ENCODE peak calls at places on chromosomes 5 and 9, in nine cellular contexts. I is K562, G is GM23338, N is Panc1, U is HCT116, T is SK-N-SH, O is A549, E is HepG2, J is GM12878. Z is an unnamed sample.

GRCh38 chr5:171667341-171668096 is 118.1 kb upstream of the SMIM23 start:
- DNase-seq in I (no peak), G (peak), N (no peak), U (no peak), T (peak), O (no peak), E (no peak), J (no peak), Z (no peak)

GRCh38 chr9:78745996-78746395 is 449.1 kb downstream of the PSAT1 start:
- DNase-seq in I (no peak), G (no peak), N (no peak), U (no peak), T (no peak), O (no peak), E (no peak), J (no peak), Z (no peak)

GRCh38 chr5:140145818-140146522 is 20.2 kb downstream of the IGIP start:
- DNase-seq in I (peak), G (peak), N (no peak), U (no peak), T (peak), O (peak), E (peak), J (no peak), Z (peak)

GRCh38 chr9:135119496-135120064 is 32.1 kb downstream of the OLFM1 start:
- DNase-seq in I (no peak), G (no peak), N (no peak), U (no peak), T (no peak), O (no peak), E (no peak), J (no peak), Z (no peak)

GRCh38 chr5:17222679-17223078 is 5.2 kb downstream of the BASP1 start:
- DNase-seq in I (no peak), G (peak), N (no peak), U (no peak), T (no peak), O (no peak), E (no peak), J (no peak), Z (no peak)

GRCh38 chr5:21802869-21803490 is 1050.2 kb downstream of the CDH12 start:
- DNase-seq in I (peak), G (peak), N (peak), U (no peak), T (peak), O (peak), E (peak), J (no peak), Z (no peak)

GRCh38 chr5:119270121-119270565 is 85.7 kb upstream of the TNFAIP8 start:
- DNase-seq in I (no peak), G (no peak), N (no peak), U (no peak), T (no peak), O (no peak), E (no peak), J (no peak), Z (no peak)

GRCh38 chr9:306907-307306 is 92.2 kb downstream of the DOCK8 start:
- DNase-seq in I (peak), G (peak), N (no peak), U (no peak), T (no peak), O (peak), E (peak), J (no peak), Z (no peak)

GRCh38 chr9:78030553-78031270 is 899 bp downstream of the GNAQ start:
- DNase-seq in I (peak), G (peak), N (no peak), U (no peak), T (peak), O (peak), E (no peak), J (no peak), Z (peak)

GRCh38 chr9:116998305-116998704 is 311.2 kb downstream of the TRIM32 start:
- DNase-seq in I (peak), G (peak), N (no peak), U (no peak), T (no peak), O (no peak), E (no peak), J (no peak), Z (no peak)

GRCh38 chr5:141421489-141421855 is 621 bp downstream of the PCDHGA11 start:
- DNase-seq in I (no peak), G (peak), N (no peak), U (no peak), T (no peak), O (no peak), E (no peak), J (no peak), Z (no peak)

GRCh38 chr5:36241636-36242533 is at the start of gene NADK2:
- DNase-seq in I (peak), G (peak), N (peak), U (peak), T (peak), O (peak), E (peak), J (peak), Z (peak)

GRCh38 chr5:65171645-65172044 is 310.1 kb downstream of the ADAMTS6 start:
- DNase-seq in I (no peak), G (no peak), N (no peak), U (no peak), T (no peak), O (no peak), E (no peak), J (no peak), Z (no peak)

GRCh38 chr5:146703499-146703898 is 175.1 kb downstream of the PPP2R2B start:
- DNase-seq in I (no peak), G (no peak), N (no peak), U (no peak), T (no peak), O (no peak), E (no peak), J (no peak), Z (no peak)

GRCh38 chr5:127031147-127031862 is 947 bp upstream of the MARCHF3 start:
- DNase-seq in I (no peak), G (peak), N (no peak), U (no peak), T (no peak), O (peak), E (no peak), J (no peak), Z (peak)

GRCh38 chr5:154038604-154039457 is at the start of the genes FAM114A2 and MFAP3:
- DNase-seq in I (peak), G (peak), N (peak), U (peak), T (peak), O (peak), E (peak), J (peak), Z (peak)
- H3K27ac ChIP-seq in I (peak), G (peak), N (peak), U (peak), T (peak), O (peak), E (peak), J (peak), Z (peak)

GRCh38 chr5:132662925-132663770 is 5.2 kb downstream of the IL13 start:
- DNase-seq in I (peak), G (peak), N (no peak), U (no peak), T (no peak), O (peak), E (peak), J (peak), Z (peak)

GRCh38 chr5:132659598-132660493 is 1.9 kb downstream of the IL13 start:
- DNase-seq in I (no peak), G (no peak), N (no peak), U (no peak), T (no peak), O (no peak), E (no peak), J (no peak), Z (no peak)

GRCh38 chr5:132663771-132664695 is 6.1 kb downstream of the IL13 start:
- DNase-seq in I (peak), G (no peak), N (no peak), U (no peak), T (no peak), O (no peak), E (no peak), J (peak), Z (no peak)

GRCh38 chr5:132662004-132662401 is 4.0 kb downstream of the IL13 start:
- DNase-seq in I (no peak), G (no peak), N (no peak), U (no peak), T (no peak), O (no peak), E (no peak), J (no peak), Z (no peak)

DNA sequence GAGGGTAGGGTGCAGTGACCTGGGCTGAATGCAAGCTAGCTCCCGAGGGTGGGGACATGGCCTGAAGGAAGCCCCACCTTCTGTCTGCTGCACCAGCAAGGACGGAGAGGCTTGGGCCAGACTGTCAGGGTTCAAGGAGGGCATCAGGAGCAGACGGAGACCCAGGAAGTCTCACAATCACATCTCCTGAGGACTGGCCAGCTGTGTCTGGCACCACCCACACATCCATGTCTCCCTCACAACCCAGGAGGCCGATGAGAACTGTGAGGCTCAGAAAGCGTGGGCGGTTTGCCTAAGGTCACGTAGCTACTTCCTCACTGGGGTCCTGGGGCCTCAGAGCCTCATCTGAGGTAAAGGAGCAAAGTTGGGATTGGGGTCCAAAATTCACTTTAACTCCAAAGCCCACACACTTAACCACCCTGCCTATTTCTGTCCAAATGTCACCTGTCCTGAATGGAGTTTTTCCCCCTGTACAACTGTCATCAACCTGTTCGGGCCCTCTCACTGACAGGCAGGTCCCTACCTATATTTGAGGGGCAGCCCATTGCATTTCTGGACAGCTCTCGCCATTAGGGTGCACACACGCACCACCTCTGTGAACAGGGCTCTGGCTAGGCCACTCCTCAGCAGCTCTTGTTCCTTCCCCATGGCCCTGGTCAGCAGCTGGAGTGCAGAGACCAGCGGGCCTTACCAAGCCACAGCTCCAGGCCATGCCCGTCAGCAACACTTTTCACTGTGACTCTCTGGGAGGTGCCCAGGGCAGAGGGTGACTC is 3.4 kb downstream of the IL13 start:
- DNase-seq in I (peak), G (no peak), N (no peak), U (no peak), T (no peak), O (no peak), E (no peak), J (no peak), Z (no peak)
- TF ChIP-seq REST in I (no peak), G (no peak), N (no peak), U (no peak), T (no peak), O (no peak), E (no peak), J (no peak), Z (no peak)

GRCh38 chr5:150209020-150209635 is 19.3 kb downstream of the SLC6A7 start:
- DNase-seq in I (no peak), G (no peak), N (no peak), U (no peak), T (no peak), O (peak), E (no peak), J (no peak), Z (peak)

GRCh38 chr5:150206076-150206779 is 16.4 kb downstream of the SLC6A7 start:
- DNase-seq in I (no peak), G (no peak), N (no peak), U (no peak), T (no peak), O (no peak), E (no peak), J (no peak), Z (peak)

GRCh38 chr5:150210644-150211043 is 20.8 kb downstream of the SLC6A7 start:
- DNase-seq in I (no peak), G (no peak), N (no peak), U (no peak), T (no peak), O (no peak), E (no peak), J (no peak), Z (no peak)

GRCh38 chr5:150206780-150207115 is 16.9 kb downstream of the SLC6A7 start:
- DNase-seq in I (no peak), G (no peak), N (no peak), U (no peak), T (no peak), O (no peak), E (no peak), J (no peak), Z (no peak)

DNA sequence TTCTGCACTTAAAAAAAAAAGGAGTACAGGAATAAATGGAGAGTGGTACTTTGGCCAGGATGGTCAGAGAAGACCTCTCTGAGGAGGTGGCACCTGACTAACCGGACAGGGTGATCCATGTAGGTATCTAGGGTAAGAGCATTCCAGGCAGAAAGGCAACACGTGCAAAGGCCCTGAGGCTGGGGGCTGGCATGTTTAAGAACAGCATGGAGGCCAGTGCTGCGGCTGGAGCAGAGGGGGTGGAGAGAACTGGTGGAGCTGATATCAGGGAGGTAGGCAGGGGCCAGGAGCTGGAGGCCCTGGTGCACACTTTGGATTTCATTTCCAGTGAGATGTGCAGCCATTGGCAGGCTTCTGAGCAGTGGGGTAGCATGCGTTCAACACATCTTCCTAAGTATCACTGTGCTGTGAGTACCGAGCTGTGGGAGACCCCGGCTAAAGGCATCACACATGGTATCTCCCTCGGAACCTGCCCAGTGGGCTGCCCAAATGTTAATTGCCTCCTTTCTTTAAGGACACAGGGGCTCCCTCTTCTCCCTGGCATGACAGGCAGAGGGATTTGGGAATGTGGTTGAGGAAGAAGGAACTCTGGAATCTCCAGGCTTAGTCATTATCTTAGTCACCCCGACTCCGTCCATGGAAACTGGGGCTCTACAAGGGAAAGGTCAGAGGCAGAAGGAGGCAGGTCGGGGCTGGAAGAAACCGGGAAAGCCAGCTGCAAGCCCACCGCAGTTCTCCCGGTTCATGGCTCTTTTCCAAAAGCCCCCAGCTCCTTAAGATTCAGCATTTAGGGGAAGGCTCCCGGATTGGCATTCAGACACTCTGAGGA is 18.5 kb downstream of the SLC6A7 start:
- DNase-seq in I (no peak), G (peak), N (no peak), U (no peak), T (no peak), O (peak), E (no peak), J (no peak), Z (no peak)
- H3K27ac ChIP-seq in I (no peak), G (no peak), N (no peak), U (no peak), T (no peak), O (peak), E (no peak), J (no peak), Z (no peak)

DNA sequence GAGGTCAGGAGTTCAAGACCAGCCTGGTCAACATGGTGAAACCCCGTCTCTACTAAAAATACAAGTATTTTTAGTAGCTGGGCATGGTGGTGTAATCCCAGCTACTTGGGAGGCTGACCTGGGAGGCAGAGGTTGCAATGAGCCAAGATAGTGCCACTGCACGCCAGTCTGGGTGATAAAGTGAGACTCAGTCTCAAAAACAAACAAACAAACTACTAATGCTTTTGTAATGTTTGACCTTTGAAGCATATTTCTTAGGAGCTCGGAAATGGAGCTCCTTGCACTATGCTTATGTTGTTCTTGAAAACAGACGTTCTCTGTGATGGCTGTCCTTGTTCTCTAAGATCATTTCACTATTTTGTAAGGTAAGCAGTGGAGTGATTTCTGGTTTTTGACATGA is 6.0 kb downstream of the F2RL2 start:
- DNase-seq in I (no peak), G (no peak), N (no peak), U (no peak), T (no peak), O (peak), E (no peak), J (no peak), Z (no peak)
- TF ChIP-seq REST in I (no peak), G (no peak), N (no peak), U (no peak), T (no peak), O (no peak), E (no peak), J (no peak), Z (no peak)

GRCh38 chr5:72151646-72152045 is 44.4 kb downstream of the MAP1B start:
- DNase-seq in I (no peak), G (no peak), N (no peak), U (no peak), T (no peak), O (no peak), E (no peak), J (no peak), Z (no peak)
- H3K27ac ChIP-seq in I (no peak), G (no peak), N (no peak), U (no peak), T (peak), O (peak), E (no peak), J (no peak), Z (no peak)

GRCh38 chr5:94672746-94673145 is 54.3 kb downstream of the SLF1 start:
- DNase-seq in I (no peak), G (no peak), N (no peak), U (no peak), T (no peak), O (no peak), E (no peak), J (no peak), Z (no peak)

GRCh38 chr5:94670726-94671125 is 52.3 kb downstream of the SLF1 start:
- DNase-seq in I (no peak), G (no peak), N (no peak), U (no peak), T (no peak), O (no peak), E (no peak), J (no peak), Z (no peak)

GRCh38 chr5:94674841-94675382 is 56.4 kb downstream of the SLF1 start:
- DNase-seq in I (no peak), G (no peak), N (no peak), U (no peak), T (no peak), O (no peak), E (no peak), J (no peak), Z (no peak)
- TF ChIP-seq REST in I (no peak), G (no peak), N (no peak), U (no peak), T (no peak), O (no peak), E (no peak), J (no peak), Z (no peak)

DNA sequence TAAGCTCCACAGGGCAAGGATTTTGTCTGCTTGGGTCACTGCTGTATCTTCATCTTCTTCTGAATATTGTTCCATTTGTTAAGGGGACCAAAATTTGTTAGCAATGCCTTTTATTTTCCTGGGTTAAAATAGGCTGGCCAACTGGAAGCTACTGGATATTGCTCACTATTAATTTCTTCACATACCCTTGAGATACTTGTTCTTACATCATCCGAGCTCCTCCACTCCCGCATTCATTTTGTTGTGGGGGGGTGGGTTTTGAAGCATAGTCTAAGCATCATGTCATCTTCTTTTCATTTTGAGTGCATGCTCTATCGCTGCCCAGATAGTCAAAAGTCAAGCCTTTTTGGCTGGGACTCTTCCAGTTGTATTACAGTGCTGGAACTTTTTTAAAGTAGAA is 42.5 kb upstream of the PIK3R1 start:
- DNase-seq in I (no peak), G (no peak), N (no peak), U (no peak), T (no peak), O (no peak), E (no peak), J (no peak), Z (no peak)
- H3K27ac ChIP-seq in I (no peak), G (no peak), N (no peak), U (no peak), T (no peak), O (no peak), E (no peak), J (no peak), Z (no peak)

Z was measured in HL-60.